ENCODE peak calls at places on chromosomes 16 and 17, in five cellular contexts. One of them, this sample, is unnamed.

GRCh38 chr16:23482778-23483177 is 27.5 kb downstream of the GGA2 start:
- DNase-seq in coronary artery: no peak
- DNase-seq in uterus: no peak
- DNase-seq in body of pancreas: no peak
- DNase-seq in Peyer's patch: no peak
- DNase-seq in this sample: no peak

GRCh38 chr16:50372611-50373344 is 4.0 kb upstream of the BRD7 start:
- DNase-seq in coronary artery: peak; percentile 86
- DNase-seq in uterus: no peak
- DNase-seq in body of pancreas: peak; percentile 41
- DNase-seq in Peyer's patch: no peak
- DNase-seq in this sample: peak; percentile 41

GRCh38 chr16:86676216-86676800 is 98.0 kb downstream of the FOXL1 start:
- DNase-seq in coronary artery: no peak
- DNase-seq in uterus: no peak
- DNase-seq in body of pancreas: no peak
- DNase-seq in Peyer's patch: no peak
- DNase-seq in this sample: peak; percentile 64

GRCh38 chr17:7627250-7628121 is at the start of gene SAT2:
- DNase-seq in coronary artery: peak; percentile 97
- DNase-seq in uterus: peak; percentile 96
- DNase-seq in body of pancreas: peak; percentile 97
- DNase-seq in Peyer's patch: peak; percentile 97
- DNase-seq in this sample: peak; percentile 93

GRCh38 chr17:9435165-9435564 is 140.5 kb downstream of the STX8 start:
- DNase-seq in coronary artery: no peak
- DNase-seq in uterus: no peak
- DNase-seq in body of pancreas: no peak
- DNase-seq in Peyer's patch: no peak
- DNase-seq in this sample: no peak

GRCh38 chr16:14470788-14471187 is 159.3 kb downstream of the PARN start:
- DNase-seq in coronary artery: no peak
- DNase-seq in uterus: no peak
- DNase-seq in body of pancreas: no peak
- DNase-seq in Peyer's patch: no peak
- DNase-seq in this sample: no peak

GRCh38 chr17:21247859-21248258 is 5.4 kb downstream of the NATD1 start:
- DNase-seq in coronary artery: no peak
- DNase-seq in uterus: no peak
- DNase-seq in body of pancreas: no peak
- DNase-seq in Peyer's patch: no peak
- DNase-seq in this sample: no peak

GRCh38 chr17:48610282-48611211 is at the start of gene HOXB7:
- DNase-seq in coronary artery: no peak
- DNase-seq in uterus: peak; percentile 72
- DNase-seq in body of pancreas: no peak
- DNase-seq in Peyer's patch: peak; percentile 91
- DNase-seq in this sample: peak; percentile 64

GRCh38 chr17:39083270-39083669 is 68.2 kb downstream of the PLXDC1 start:
- DNase-seq in coronary artery: no peak
- DNase-seq in uterus: no peak
- DNase-seq in body of pancreas: no peak
- DNase-seq in Peyer's patch: no peak
- DNase-seq in this sample: no peak

GRCh38 chr16:84086996-84087395 is 29.7 kb downstream of the MBTPS1 start:
- DNase-seq in coronary artery: no peak
- DNase-seq in uterus: no peak
- DNase-seq in body of pancreas: no peak
- DNase-seq in Peyer's patch: no peak
- DNase-seq in this sample: no peak

GRCh38 chr17:36934759-36935630 is 2.3 kb upstream of the LHX1 start:
- DNase-seq in coronary artery: no peak
- DNase-seq in uterus: no peak
- DNase-seq in body of pancreas: no peak
- DNase-seq in Peyer's patch: no peak
- DNase-seq in this sample: no peak

GRCh38 chr17:63926164-63926563 is 6.0 kb downstream of the CD79B start:
- DNase-seq in coronary artery: no peak
- DNase-seq in uterus: no peak
- DNase-seq in body of pancreas: no peak
- DNase-seq in Peyer's patch: no peak
- DNase-seq in this sample: no peak

GRCh38 chr16:86533942-86534341 is 21.1 kb downstream of the MTHFSD start:
- DNase-seq in coronary artery: no peak
- DNase-seq in uterus: no peak
- DNase-seq in body of pancreas: no peak
- DNase-seq in Peyer's patch: no peak
- DNase-seq in this sample: no peak

GRCh38 chr17:13601776-13602551 is at the start of gene HS3ST3A1:
- DNase-seq in coronary artery: no peak
- DNase-seq in uterus: peak; percentile 58
- DNase-seq in body of pancreas: peak; percentile 10
- DNase-seq in Peyer's patch: peak; percentile 48
- DNase-seq in this sample: peak; percentile 85

GRCh38 chr16:2200313-2200712 is 3.9 kb upstream of the CASKIN1 start:
- DNase-seq in coronary artery: no peak
- DNase-seq in uterus: no peak
- DNase-seq in body of pancreas: no peak
- DNase-seq in Peyer's patch: no peak
- DNase-seq in this sample: no peak

GRCh38 chr17:72362466-72363335 is 241.9 kb downstream of the SOX9 start:
- DNase-seq in coronary artery: no peak
- DNase-seq in uterus: no peak
- DNase-seq in body of pancreas: no peak
- DNase-seq in Peyer's patch: no peak
- DNase-seq in this sample: peak; percentile 76

GRCh38 chr17:82006468-82007227 is 16.0 kb downstream of the CENPX start:
- DNase-seq in coronary artery: no peak
- DNase-seq in uterus: peak; percentile 70
- DNase-seq in body of pancreas: no peak
- DNase-seq in Peyer's patch: no peak
- DNase-seq in this sample: peak; percentile 43

GRCh38 chr16:4317471-4318170 is 1.8 kb downstream of the GLIS2 start:
- DNase-seq in coronary artery: no peak
- DNase-seq in uterus: peak; percentile 70
- DNase-seq in body of pancreas: no peak
- DNase-seq in Peyer's patch: no peak
- DNase-seq in this sample: no peak

GRCh38 chr17:9336817-9337216 is 238.8 kb downstream of the STX8 start:
- DNase-seq in coronary artery: no peak
- DNase-seq in uterus: no peak
- DNase-seq in body of pancreas: no peak
- DNase-seq in Peyer's patch: no peak
- DNase-seq in this sample: no peak

GRCh38 chr17:13601317-13601775 is 383 bp downstream of the HS3ST3A1 start:
- DNase-seq in coronary artery: no peak
- DNase-seq in uterus: peak; percentile 15
- DNase-seq in body of pancreas: no peak
- DNase-seq in Peyer's patch: no peak
- DNase-seq in this sample: no peak

GRCh38 chr16:83994087-83994486 is 26.0 kb downstream of the NECAB2 start:
- DNase-seq in coronary artery: no peak
- DNase-seq in uterus: no peak
- DNase-seq in body of pancreas: peak; percentile 48
- DNase-seq in Peyer's patch: no peak
- DNase-seq in this sample: peak; percentile 96

GRCh38 chr16:51716195-51716594 is 565.1 kb upstream of the SALL1 start:
- DNase-seq in coronary artery: no peak
- DNase-seq in uterus: no peak
- DNase-seq in body of pancreas: no peak
- DNase-seq in Peyer's patch: no peak
- DNase-seq in this sample: no peak

GRCh38 chr17:81735181-81736102 is 23.4 kb downstream of the SLC25A10 start:
- DNase-seq in coronary artery: no peak
- DNase-seq in uterus: no peak
- DNase-seq in body of pancreas: peak; percentile 57
- DNase-seq in Peyer's patch: peak; percentile 69
- DNase-seq in this sample: peak; percentile 48

GRCh38 chr17:6633263-6633662 is 7.2 kb downstream of the KIAA0753 start:
- DNase-seq in coronary artery: no peak
- DNase-seq in uterus: no peak
- DNase-seq in body of pancreas: no peak
- DNase-seq in Peyer's patch: no peak
- DNase-seq in this sample: no peak

GRCh38 chr17:50564916-50565315 is 4.4 kb downstream of the CACNA1G start:
- DNase-seq in coronary artery: no peak
- DNase-seq in uterus: peak; percentile 89
- DNase-seq in body of pancreas: peak; percentile 44
- DNase-seq in Peyer's patch: peak; percentile 65
- DNase-seq in this sample: peak; percentile 94

GRCh38 chr16:73713301-73713700 is 583.3 kb upstream of the PSMD7 start:
- DNase-seq in coronary artery: no peak
- DNase-seq in uterus: no peak
- DNase-seq in body of pancreas: no peak
- DNase-seq in Peyer's patch: no peak
- DNase-seq in this sample: no peak

GRCh38 chr16:54152362-54153239 is 134.0 kb downstream of the IRX3 start:
- DNase-seq in coronary artery: no peak
- DNase-seq in uterus: no peak
- DNase-seq in body of pancreas: no peak
- DNase-seq in Peyer's patch: no peak
- DNase-seq in this sample: no peak
- H3K4me3 ChIP-seq in coronary artery: no peak overlapping the region
- H3K4me3 ChIP-seq in uterus: no peak overlapping the region
- H3K4me3 ChIP-seq in body of pancreas: no peak overlapping the region
- H3K4me3 ChIP-seq in Peyer's patch: no peak overlapping the region
- H3K4me3 ChIP-seq in this sample: no peak overlapping the region

DNA sequence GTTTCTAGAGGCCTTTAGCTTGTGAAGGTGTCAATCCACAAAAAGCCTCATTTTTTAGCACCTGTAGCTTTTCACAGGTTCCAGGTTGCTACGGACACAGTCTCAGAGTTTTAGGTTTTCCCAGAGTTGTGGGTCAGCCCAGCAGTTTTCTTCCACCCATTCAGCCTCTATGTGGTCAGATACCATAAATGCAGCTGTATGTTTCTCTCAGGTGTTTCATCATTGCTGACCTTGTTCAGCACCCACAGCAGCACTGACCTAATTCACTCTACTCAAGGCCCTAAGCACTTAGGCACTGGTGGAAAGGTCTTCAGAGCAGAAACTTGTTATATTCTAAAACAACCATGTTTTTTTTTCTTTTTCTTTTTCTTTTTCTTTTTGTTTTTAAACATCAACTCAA is 15.0 kb upstream of the SPACA3 start:
- DNase-seq in coronary artery: no peak
- DNase-seq in uterus: no peak
- DNase-seq in body of pancreas: peak; percentile 78
- DNase-seq in Peyer's patch: no peak
- DNase-seq in this sample: no peak
- TF ChIP-seq CTCF in coronary artery: no peak
- TF ChIP-seq CTCF in uterus: no peak
- TF ChIP-seq CTCF in body of pancreas: no peak
- TF ChIP-seq CTCF in Peyer's patch: no peak
- TF ChIP-seq CTCF in this sample: no peak

GRCh38 chr17:4898927-4899326 is 409 bp upstream of the C17orf107 start:
- DNase-seq in coronary artery: no peak
- DNase-seq in uterus: no peak
- DNase-seq in body of pancreas: peak; percentile 18
- DNase-seq in Peyer's patch: no peak
- DNase-seq in this sample: no peak
- H3K4me3 ChIP-seq in coronary artery: peak overlapping the region; percentile 69
- H3K4me3 ChIP-seq in uterus: peak overlapping the region; percentile 41
- H3K4me3 ChIP-seq in body of pancreas: peak overlapping the region; percentile 48
- H3K4me3 ChIP-seq in Peyer's patch: peak overlapping the region; percentile 63
- H3K4me3 ChIP-seq in this sample: peak overlapping the region; percentile 69

GRCh38 chr16:16778322-16778721 is 399.4 kb downstream of the NPIPA7 start:
- DNase-seq in coronary artery: no peak
- DNase-seq in uterus: no peak
- DNase-seq in body of pancreas: no peak
- DNase-seq in Peyer's patch: no peak
- DNase-seq in this sample: no peak

GRCh38 chr16:16782153-16782552 is 403.2 kb downstream of the NPIPA7 start:
- DNase-seq in coronary artery: no peak
- DNase-seq in uterus: no peak
- DNase-seq in body of pancreas: no peak
- DNase-seq in Peyer's patch: no peak
- DNase-seq in this sample: no peak

GRCh38 chr16:16780588-16780987 is 401.6 kb downstream of the NPIPA7 start:
- DNase-seq in coronary artery: no peak
- DNase-seq in uterus: no peak
- DNase-seq in body of pancreas: no peak
- DNase-seq in Peyer's patch: no peak
- DNase-seq in this sample: no peak
- TF ChIP-seq CTCF in coronary artery: no peak
- TF ChIP-seq CTCF in uterus: no peak
- TF ChIP-seq CTCF in body of pancreas: no peak
- TF ChIP-seq CTCF in Peyer's patch: no peak
- TF ChIP-seq CTCF in this sample: no peak

GRCh38 chr16:29667755-29668154 is 4.7 kb downstream of the SPN start:
- DNase-seq in coronary artery: no peak
- DNase-seq in uterus: no peak
- DNase-seq in body of pancreas: no peak
- DNase-seq in Peyer's patch: no peak
- DNase-seq in this sample: no peak
- H3K4me3 ChIP-seq in coronary artery: no peak overlapping the region
- H3K4me3 ChIP-seq in uterus: no peak overlapping the region
- H3K4me3 ChIP-seq in body of pancreas: no peak overlapping the region
- H3K4me3 ChIP-seq in Peyer's patch: no peak overlapping the region
- H3K4me3 ChIP-seq in this sample: no peak overlapping the region

GRCh38 chr16:89410794-89411309 is 79.5 kb downstream of the ANKRD11 start:
- DNase-seq in coronary artery: peak; percentile 84
- DNase-seq in uterus: no peak
- DNase-seq in body of pancreas: peak; percentile 98
- DNase-seq in Peyer's patch: peak; percentile 55
- DNase-seq in this sample: peak; percentile 87
- TF ChIP-seq CTCF in coronary artery: no peak
- TF ChIP-seq CTCF in uterus: no peak
- TF ChIP-seq CTCF in body of pancreas: peak; percentile 14
- TF ChIP-seq CTCF in Peyer's patch: no peak
- TF ChIP-seq CTCF in this sample: peak; percentile 6

DNA sequence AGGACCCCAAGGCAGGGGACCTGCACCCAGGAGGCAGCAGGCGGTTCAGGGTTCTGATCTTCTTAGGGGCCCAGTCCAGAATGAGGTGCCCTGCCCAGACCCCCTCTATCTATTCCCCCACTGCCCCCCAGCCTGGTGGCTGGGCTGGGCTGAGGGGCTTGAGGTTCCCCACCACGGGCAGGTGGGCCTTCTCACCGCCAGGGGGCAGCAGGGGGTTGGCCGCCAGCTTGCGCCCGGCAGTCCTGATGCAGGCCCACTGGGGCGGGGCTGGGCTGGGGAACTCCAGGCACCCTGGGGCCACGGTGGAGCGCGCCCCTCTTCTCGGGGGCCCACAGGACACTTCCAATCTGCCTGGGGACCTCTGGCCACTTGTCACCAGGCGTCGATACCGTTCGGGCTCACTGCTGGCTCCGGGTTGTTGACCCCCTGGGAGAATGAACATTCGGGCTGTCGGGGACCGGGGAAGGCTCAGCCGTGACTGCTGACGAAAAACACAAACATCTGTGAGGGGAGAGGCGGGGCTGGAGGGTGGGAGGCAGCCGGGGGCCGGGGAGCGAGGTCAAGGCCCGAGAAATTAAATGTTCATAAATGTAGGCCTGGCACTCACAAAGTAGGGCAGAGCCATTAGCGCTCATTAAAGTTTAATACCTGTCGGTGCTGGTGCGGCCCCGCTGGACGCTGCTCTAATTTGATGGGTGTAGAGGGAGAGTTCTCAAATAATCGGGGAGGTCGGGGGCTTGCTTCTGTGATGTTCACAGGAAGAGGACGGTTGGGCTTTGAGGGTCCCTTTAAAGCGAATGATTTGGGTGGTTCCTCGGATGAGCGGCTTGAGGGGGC is 219.2 kb upstream of the GSE1 start:
- DNase-seq in coronary artery: no peak
- DNase-seq in uterus: peak; percentile 80
- DNase-seq in body of pancreas: no peak
- DNase-seq in Peyer's patch: peak; percentile 73
- DNase-seq in this sample: peak; percentile 51
- H3K4me3 ChIP-seq in coronary artery: no peak overlapping the region
- H3K4me3 ChIP-seq in uterus: no peak overlapping the region
- H3K4me3 ChIP-seq in body of pancreas: no peak overlapping the region
- H3K4me3 ChIP-seq in Peyer's patch: no peak overlapping the region
- H3K4me3 ChIP-seq in this sample: no peak overlapping the region

This sample was measured in AG10803.